ENCODE peak calls at places on chromosomes 16 and 17, in six cellular contexts. One of them, this sample, is unnamed.

GRCh38 chr16:50137268-50137667 is 15.8 kb upstream of the TENT4B start:
- DNase-seq in CD8-positive, alpha-beta T cell: no peak
- DNase-seq in HCT116: no peak
- DNase-seq in SJSA1: no peak
- DNase-seq in fibroblast of lung: no peak
- DNase-seq in CD4-positive, alpha-beta memory T cell: no peak
- DNase-seq in this sample: no peak

GRCh38 chr17:50620848-50621247 is 13.8 kb upstream of the ABCC3 start:
- DNase-seq in CD8-positive, alpha-beta T cell: no peak
- DNase-seq in HCT116: no peak
- DNase-seq in SJSA1: no peak
- DNase-seq in fibroblast of lung: no peak
- DNase-seq in CD4-positive, alpha-beta memory T cell: no peak
- DNase-seq in this sample: no peak

GRCh38 chr16:10122546-10122945 is 59.7 kb downstream of the GRIN2A start:
- DNase-seq in CD8-positive, alpha-beta T cell: no peak
- DNase-seq in HCT116: no peak
- DNase-seq in SJSA1: no peak
- DNase-seq in fibroblast of lung: no peak
- DNase-seq in CD4-positive, alpha-beta memory T cell: no peak
- DNase-seq in this sample: no peak

GRCh38 chr17:78224226-78225087 is 7.0 kb upstream of the TMEM235 start:
- DNase-seq in CD8-positive, alpha-beta T cell: no peak
- DNase-seq in HCT116: no peak
- DNase-seq in SJSA1: no peak
- DNase-seq in fibroblast of lung: no peak
- DNase-seq in CD4-positive, alpha-beta memory T cell: no peak
- DNase-seq in this sample: no peak

GRCh38 chr16:66273036-66273435 is 93.5 kb upstream of the CDH5 start:
- DNase-seq in CD8-positive, alpha-beta T cell: no peak
- DNase-seq in HCT116: no peak
- DNase-seq in SJSA1: peak; percentile 28
- DNase-seq in fibroblast of lung: no peak
- DNase-seq in CD4-positive, alpha-beta memory T cell: no peak
- DNase-seq in this sample: no peak

GRCh38 chr17:59542960-59543635 is 22.3 kb upstream of the DHX40 start:
- DNase-seq in CD8-positive, alpha-beta T cell: no peak
- DNase-seq in HCT116: no peak
- DNase-seq in SJSA1: no peak
- DNase-seq in fibroblast of lung: no peak
- DNase-seq in CD4-positive, alpha-beta memory T cell: no peak
- DNase-seq in this sample: no peak

GRCh38 chr16:83967838-83968482 is at the start of gene NECAB2:
- DNase-seq in CD8-positive, alpha-beta T cell: no peak
- DNase-seq in HCT116: no peak
- DNase-seq in SJSA1: no peak
- DNase-seq in fibroblast of lung: no peak
- DNase-seq in CD4-positive, alpha-beta memory T cell: no peak
- DNase-seq in this sample: no peak

GRCh38 chr16:35431829-35432663 is 1972.6 kb downstream of the TP53TG3F start:
- DNase-seq in CD8-positive, alpha-beta T cell: no peak
- DNase-seq in HCT116: no peak
- DNase-seq in SJSA1: no peak
- DNase-seq in fibroblast of lung: no peak
- DNase-seq in CD4-positive, alpha-beta memory T cell: no peak
- DNase-seq in this sample: no peak

GRCh38 chr16:77212736-77213541 is 13.7 kb downstream of the SYCE1L start:
- DNase-seq in CD8-positive, alpha-beta T cell: peak; percentile 66
- DNase-seq in HCT116: no peak
- DNase-seq in SJSA1: peak; percentile 64
- DNase-seq in fibroblast of lung: peak; percentile 39
- DNase-seq in CD4-positive, alpha-beta memory T cell: peak; percentile 71
- DNase-seq in this sample: peak; percentile 40

GRCh38 chr17:13140750-13141149 is 122.9 kb upstream of the ELAC2 start:
- DNase-seq in CD8-positive, alpha-beta T cell: no peak
- DNase-seq in HCT116: no peak
- DNase-seq in SJSA1: no peak
- DNase-seq in fibroblast of lung: peak; percentile 44
- DNase-seq in CD4-positive, alpha-beta memory T cell: no peak
- DNase-seq in this sample: no peak

GRCh38 chr16:51971184-51971583 is 575.8 kb downstream of the TOX3 start:
- DNase-seq in CD8-positive, alpha-beta T cell: no peak
- DNase-seq in HCT116: no peak
- DNase-seq in SJSA1: no peak
- DNase-seq in fibroblast of lung: peak; percentile 54
- DNase-seq in CD4-positive, alpha-beta memory T cell: no peak
- DNase-seq in this sample: no peak

GRCh38 chr16:84138824-84139627 is 6.0 kb downstream of the HSDL1 start:
- DNase-seq in CD8-positive, alpha-beta T cell: no peak
- DNase-seq in HCT116: peak; percentile 54
- DNase-seq in SJSA1: no peak
- DNase-seq in fibroblast of lung: peak; percentile 54
- DNase-seq in CD4-positive, alpha-beta memory T cell: no peak
- DNase-seq in this sample: no peak

GRCh38 chr16:85978291-85978775 is 79.4 kb downstream of the IRF8 start:
- DNase-seq in CD8-positive, alpha-beta T cell: no peak
- DNase-seq in HCT116: no peak
- DNase-seq in SJSA1: no peak
- DNase-seq in fibroblast of lung: no peak
- DNase-seq in CD4-positive, alpha-beta memory T cell: no peak
- DNase-seq in this sample: no peak

GRCh38 chr16:35102780-35103403 is 1643.5 kb downstream of the TP53TG3F start:
- DNase-seq in CD8-positive, alpha-beta T cell: no peak
- DNase-seq in HCT116: no peak
- DNase-seq in SJSA1: no peak
- DNase-seq in fibroblast of lung: no peak
- DNase-seq in CD4-positive, alpha-beta memory T cell: no peak
- DNase-seq in this sample: no peak

GRCh38 chr16:67286441-67287235 is 7.3 kb downstream of the PLEKHG4 start:
- DNase-seq in CD8-positive, alpha-beta T cell: no peak
- DNase-seq in HCT116: no peak
- DNase-seq in SJSA1: no peak
- DNase-seq in fibroblast of lung: no peak
- DNase-seq in CD4-positive, alpha-beta memory T cell: no peak
- DNase-seq in this sample: no peak

GRCh38 chr17:49130891-49131290 is 1.7 kb upstream of the B4GALNT2 start:
- DNase-seq in CD8-positive, alpha-beta T cell: no peak
- DNase-seq in HCT116: no peak
- DNase-seq in SJSA1: no peak
- DNase-seq in fibroblast of lung: no peak
- DNase-seq in CD4-positive, alpha-beta memory T cell: no peak
- DNase-seq in this sample: no peak

GRCh38 chr17:49136335-49136734 is 3.8 kb downstream of the B4GALNT2 start:
- DNase-seq in CD8-positive, alpha-beta T cell: no peak
- DNase-seq in HCT116: no peak
- DNase-seq in SJSA1: no peak
- DNase-seq in fibroblast of lung: no peak
- DNase-seq in CD4-positive, alpha-beta memory T cell: no peak
- DNase-seq in this sample: no peak

GRCh38 chr17:49132317-49132698 is 261 bp upstream of the B4GALNT2 start:
- DNase-seq in CD8-positive, alpha-beta T cell: no peak
- DNase-seq in HCT116: no peak
- DNase-seq in SJSA1: no peak
- DNase-seq in fibroblast of lung: no peak
- DNase-seq in CD4-positive, alpha-beta memory T cell: no peak
- DNase-seq in this sample: no peak

GRCh38 chr17:49132699-49133364 is at the start of gene B4GALNT2:
- DNase-seq in CD8-positive, alpha-beta T cell: peak; percentile 7
- DNase-seq in HCT116: no peak
- DNase-seq in SJSA1: peak; percentile 58
- DNase-seq in fibroblast of lung: no peak
- DNase-seq in CD4-positive, alpha-beta memory T cell: no peak
- DNase-seq in this sample: no peak
- H3K27me3 ChIP-seq in CD8-positive, alpha-beta T cell: peaks cover 22% of the 10 kb centered on the region
- H3K27me3 ChIP-seq in HCT116: no peaks in the 10 kb centered on the region
- H3K27me3 ChIP-seq in SJSA1: peaks cover 12% of the 10 kb centered on the region
- H3K27me3 ChIP-seq in fibroblast of lung: peaks cover 19% of the 10 kb centered on the region
- H3K27me3 ChIP-seq in CD4-positive, alpha-beta memory T cell: peaks cover 17% of the 10 kb centered on the region
- H3K27me3 ChIP-seq in this sample: peaks cover 16% of the 10 kb centered on the region

DNA sequence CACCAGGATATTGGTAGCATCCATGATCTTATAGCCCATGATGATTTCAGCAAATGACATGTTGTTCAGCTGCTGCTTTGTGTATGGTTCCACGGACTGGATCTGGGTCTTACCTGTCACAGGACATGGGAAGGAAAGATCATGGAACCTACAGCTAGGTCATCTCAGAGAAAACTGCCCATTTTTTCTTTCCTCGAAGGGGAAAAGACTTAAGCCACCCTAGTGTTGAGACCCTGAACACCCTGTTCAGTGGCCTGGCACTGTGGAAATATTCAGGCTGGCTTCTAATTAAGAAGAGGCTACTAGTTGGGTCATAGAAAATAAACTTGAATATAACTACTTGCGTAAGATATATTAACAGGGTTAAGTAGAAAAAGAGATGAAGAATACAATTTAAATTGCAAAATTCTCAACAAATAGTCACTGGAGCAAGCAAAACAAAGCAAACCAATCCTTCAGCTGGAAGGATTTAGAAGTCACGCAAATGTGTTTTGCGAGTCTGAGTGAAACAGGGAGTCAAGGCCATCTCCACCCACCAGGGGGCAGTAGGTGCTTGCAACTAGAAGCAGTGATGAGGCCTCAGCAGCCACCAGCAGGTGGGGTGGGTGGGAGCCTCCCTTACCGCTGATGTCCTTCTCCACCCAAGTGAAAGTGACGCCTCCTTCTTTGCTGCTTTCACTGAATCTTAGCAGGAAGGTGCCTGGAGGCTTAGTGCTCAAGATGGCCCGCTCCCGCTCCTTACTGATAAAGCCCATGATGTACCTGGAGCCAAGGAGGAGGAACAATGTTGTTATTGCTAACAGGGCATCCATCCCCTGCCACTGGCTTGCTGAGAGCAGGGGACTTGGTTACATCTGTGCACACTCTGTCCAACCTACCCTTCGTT is 34.3 kb downstream of the STAT5A start:
- DNase-seq in CD8-positive, alpha-beta T cell: peak; percentile 92
- DNase-seq in HCT116: peak; percentile 85
- DNase-seq in SJSA1: peak; percentile 95
- DNase-seq in fibroblast of lung: peak; percentile 93
- DNase-seq in CD4-positive, alpha-beta memory T cell: peak; percentile 91
- DNase-seq in this sample: peak; percentile 87
- H3K36me3 ChIP-seq in CD8-positive, alpha-beta T cell: peaks cover 7% of the 10 kb centered on the region
- H3K36me3 ChIP-seq in HCT116: peaks cover 12% of the 10 kb centered on the region
- H3K36me3 ChIP-seq in SJSA1: peaks cover 57% of the 10 kb centered on the region
- H3K36me3 ChIP-seq in fibroblast of lung: peaks cover 21% of the 10 kb centered on the region
- H3K36me3 ChIP-seq in CD4-positive, alpha-beta memory T cell: peaks cover 35% of the 10 kb centered on the region
- H3K36me3 ChIP-seq in this sample: peaks cover 41% of the 10 kb centered on the region

DNA sequence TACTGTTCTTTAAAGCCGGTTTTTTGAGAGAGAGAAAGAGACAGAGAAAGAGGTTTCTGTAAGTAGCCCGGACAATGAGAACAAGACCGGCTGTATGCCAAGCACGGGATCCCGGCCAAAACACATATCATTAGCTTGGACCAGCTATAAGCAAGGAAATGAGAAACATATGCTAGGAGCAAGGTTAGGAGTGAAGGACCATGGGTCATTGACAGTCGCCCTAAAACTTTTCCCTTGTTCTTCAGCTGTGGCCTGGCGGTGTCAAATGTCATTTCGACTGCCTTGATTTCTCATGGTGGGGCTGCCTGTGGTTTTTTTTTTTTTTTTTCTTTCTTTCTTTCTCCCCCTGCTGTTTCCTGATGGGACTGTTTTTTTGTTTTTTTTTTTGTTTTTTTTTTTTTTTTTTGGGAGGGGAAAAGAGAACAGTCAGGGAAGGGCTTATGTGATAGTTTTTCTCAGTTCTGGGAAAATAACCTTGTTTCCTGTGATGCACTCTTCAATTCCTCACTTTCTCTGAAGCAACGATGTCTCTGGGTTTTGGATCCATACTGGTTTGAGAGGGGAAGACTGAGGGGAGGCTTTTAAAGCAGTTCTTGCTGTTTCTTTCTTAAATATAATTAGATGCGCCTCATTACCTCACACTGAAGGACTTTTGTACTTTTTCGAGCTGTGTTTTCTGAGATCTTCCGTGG is 124.8 kb upstream of the ZFHX3 start:
- DNase-seq in CD8-positive, alpha-beta T cell: no peak
- DNase-seq in HCT116: no peak
- DNase-seq in SJSA1: peak; percentile 61
- DNase-seq in fibroblast of lung: peak; percentile 98
- DNase-seq in CD4-positive, alpha-beta memory T cell: no peak
- DNase-seq in this sample: no peak
- H3K27ac ChIP-seq in CD8-positive, alpha-beta T cell: no peak overlapping the region
- H3K27ac ChIP-seq in HCT116: no peak overlapping the region
- H3K27ac ChIP-seq in SJSA1: no peak overlapping the region
- H3K27ac ChIP-seq in fibroblast of lung: peak overlapping the region; percentile 82
- H3K27ac ChIP-seq in CD4-positive, alpha-beta memory T cell: no peak overlapping the region
- H3K27ac ChIP-seq in this sample: no peak overlapping the region

GRCh38 chr17:6554336-6554735 is 2.0 kb downstream of the PITPNM3 start:
- DNase-seq in CD8-positive, alpha-beta T cell: no peak
- DNase-seq in HCT116: no peak
- DNase-seq in SJSA1: no peak
- DNase-seq in fibroblast of lung: no peak
- DNase-seq in CD4-positive, alpha-beta memory T cell: no peak
- DNase-seq in this sample: no peak
- H3K27me3 ChIP-seq in CD8-positive, alpha-beta T cell: peaks cover 13% of the 10 kb centered on the region
- H3K27me3 ChIP-seq in HCT116: no peaks in the 10 kb centered on the region
- H3K27me3 ChIP-seq in SJSA1: no peaks in the 10 kb centered on the region
- H3K27me3 ChIP-seq in fibroblast of lung: peaks cover 37% of the 10 kb centered on the region
- H3K27me3 ChIP-seq in CD4-positive, alpha-beta memory T cell: peaks cover 19% of the 10 kb centered on the region
- H3K27me3 ChIP-seq in this sample: peaks cover 28% of the 10 kb centered on the region

GRCh38 chr17:82247856-82248671 is 19.2 kb downstream of the SLC16A3 start:
- DNase-seq in CD8-positive, alpha-beta T cell: no peak
- DNase-seq in HCT116: no peak
- DNase-seq in SJSA1: no peak
- DNase-seq in fibroblast of lung: no peak
- DNase-seq in CD4-positive, alpha-beta memory T cell: no peak
- DNase-seq in this sample: no peak
- H3K36me3 ChIP-seq in CD8-positive, alpha-beta T cell: peaks cover 97% of the 10 kb centered on the region
- H3K36me3 ChIP-seq in HCT116: peaks cover 55% of the 10 kb centered on the region
- H3K36me3 ChIP-seq in SJSA1: peaks cover 100% of the 10 kb centered on the region
- H3K36me3 ChIP-seq in fibroblast of lung: peaks cover 71% of the 10 kb centered on the region
- H3K36me3 ChIP-seq in CD4-positive, alpha-beta memory T cell: peaks cover 99% of the 10 kb centered on the region
- H3K36me3 ChIP-seq in this sample: peaks cover 100% of the 10 kb centered on the region

GRCh38 chr17:1002771-1003555 is 6.0 kb downstream of the TIMM22 start:
- DNase-seq in CD8-positive, alpha-beta T cell: no peak
- DNase-seq in HCT116: no peak
- DNase-seq in SJSA1: no peak
- DNase-seq in fibroblast of lung: peak; percentile 86
- DNase-seq in CD4-positive, alpha-beta memory T cell: no peak
- DNase-seq in this sample: no peak
- H3K27ac ChIP-seq in CD8-positive, alpha-beta T cell: no peak overlapping the region
- H3K27ac ChIP-seq in HCT116: no peak overlapping the region
- H3K27ac ChIP-seq in SJSA1: no peak overlapping the region
- H3K27ac ChIP-seq in fibroblast of lung: peak overlapping the region; percentile 86
- H3K27ac ChIP-seq in CD4-positive, alpha-beta memory T cell: no peak overlapping the region
- H3K27ac ChIP-seq in this sample: no peak overlapping the region

This sample was measured in effector memory CD4-positive, alpha-beta T cell.